ENCODE peak calls at places on chromosomes 2 and 18, in ten cellular contexts. One of them, this sample, is unnamed.

GRCh38 chr2:12709207-12709522 is 7.6 kb upstream of the TRIB2 start:
- DNase-seq in stimulated activated CD8-positive, alpha-beta memory T cell treated with anti-CD3 and anti-CD28 coated beads, Interleukin-4, amount 100 ng/mL, for 1 hour: no peak
- DNase-seq in activated T-cell treated with anti-CD3 and anti-CD28 coated beads for 1 hour: no peak
- DNase-seq in germinal center: peak
- DNase-seq in G401: no peak
- DNase-seq in B cell: no peak
- DNase-seq in GM12865: peak
- DNase-seq in C1 segment of cervical spinal cord: no peak
- DNase-seq in NCI-H524: no peak
- DNase-seq in iris pigment epithelial cell: no peak
- DNase-seq in this sample: no peak

GRCh38 chr2:65383571-65384488 is 48.6 kb downstream of the SPRED2 start:
- DNase-seq in C1 segment of cervical spinal cord: no peak
- DNase-seq in germinal center: no peak
- DNase-seq in iris pigment epithelial cell: no peak
- DNase-seq in activated T-cell treated with anti-CD3 and anti-CD28 coated beads for 1 hour: no peak
- DNase-seq in B cell: no peak
- DNase-seq in G401: peak
- DNase-seq in GM12865: no peak
- DNase-seq in stimulated activated CD8-positive, alpha-beta memory T cell treated with anti-CD3 and anti-CD28 coated beads, Interleukin-4, amount 100 ng/mL, for 1 hour: no peak
- DNase-seq in NCI-H524: no peak
- DNase-seq in this sample: no peak

GRCh38 chr18:7870855-7871254 is 303.7 kb downstream of the PTPRM start:
- DNase-seq in iris pigment epithelial cell: peak
- DNase-seq in NCI-H524: no peak
- DNase-seq in stimulated activated CD8-positive, alpha-beta memory T cell treated with anti-CD3 and anti-CD28 coated beads, Interleukin-4, amount 100 ng/mL, for 1 hour: no peak
- DNase-seq in G401: no peak
- DNase-seq in germinal center: no peak
- DNase-seq in C1 segment of cervical spinal cord: no peak
- DNase-seq in B cell: no peak
- DNase-seq in activated T-cell treated with anti-CD3 and anti-CD28 coated beads for 1 hour: no peak
- DNase-seq in GM12865: no peak
- DNase-seq in this sample: no peak

GRCh38 chr18:11948852-11949523 is 32.3 kb upstream of the IMPA2 start:
- DNase-seq in NCI-H524: no peak
- DNase-seq in C1 segment of cervical spinal cord: no peak
- DNase-seq in GM12865: no peak
- DNase-seq in stimulated activated CD8-positive, alpha-beta memory T cell treated with anti-CD3 and anti-CD28 coated beads, Interleukin-4, amount 100 ng/mL, for 1 hour: no peak
- DNase-seq in activated T-cell treated with anti-CD3 and anti-CD28 coated beads for 1 hour: no peak
- DNase-seq in germinal center: no peak
- DNase-seq in B cell: no peak
- DNase-seq in iris pigment epithelial cell: peak
- DNase-seq in G401: no peak
- DNase-seq in this sample: no peak

GRCh38 chr2:174593041-174593440 is 4.6 kb downstream of the WIPF1 start:
- DNase-seq in C1 segment of cervical spinal cord: no peak
- DNase-seq in G401: no peak
- DNase-seq in stimulated activated CD8-positive, alpha-beta memory T cell treated with anti-CD3 and anti-CD28 coated beads, Interleukin-4, amount 100 ng/mL, for 1 hour: no peak
- DNase-seq in B cell: no peak
- DNase-seq in GM12865: no peak
- DNase-seq in iris pigment epithelial cell: no peak
- DNase-seq in germinal center: no peak
- DNase-seq in activated T-cell treated with anti-CD3 and anti-CD28 coated beads for 1 hour: no peak
- DNase-seq in NCI-H524: no peak
- DNase-seq in this sample: no peak

GRCh38 chr2:64637000-64637628 is 16.6 kb downstream of the SERTAD2 start:
- DNase-seq in B cell: peak
- DNase-seq in NCI-H524: no peak
- DNase-seq in iris pigment epithelial cell: no peak
- DNase-seq in C1 segment of cervical spinal cord: no peak
- DNase-seq in activated T-cell treated with anti-CD3 and anti-CD28 coated beads for 1 hour: no peak
- DNase-seq in germinal center: peak
- DNase-seq in G401: no peak
- DNase-seq in GM12865: peak
- DNase-seq in stimulated activated CD8-positive, alpha-beta memory T cell treated with anti-CD3 and anti-CD28 coated beads, Interleukin-4, amount 100 ng/mL, for 1 hour: no peak
- DNase-seq in this sample: no peak

GRCh38 chr2:123514808-123515207 is 510.3 kb upstream of the CNTNAP5 start:
- DNase-seq in stimulated activated CD8-positive, alpha-beta memory T cell treated with anti-CD3 and anti-CD28 coated beads, Interleukin-4, amount 100 ng/mL, for 1 hour: no peak
- DNase-seq in G401: no peak
- DNase-seq in B cell: no peak
- DNase-seq in germinal center: no peak
- DNase-seq in C1 segment of cervical spinal cord: no peak
- DNase-seq in NCI-H524: no peak
- DNase-seq in GM12865: no peak
- DNase-seq in iris pigment epithelial cell: no peak
- DNase-seq in activated T-cell treated with anti-CD3 and anti-CD28 coated beads for 1 hour: no peak
- DNase-seq in this sample: no peak

GRCh38 chr2:224650815-224651439 is 65.2 kb downstream of the CCDC195 start:
- DNase-seq in G401: peak
- DNase-seq in C1 segment of cervical spinal cord: no peak
- DNase-seq in germinal center: peak
- DNase-seq in B cell: peak
- DNase-seq in GM12865: peak
- DNase-seq in stimulated activated CD8-positive, alpha-beta memory T cell treated with anti-CD3 and anti-CD28 coated beads, Interleukin-4, amount 100 ng/mL, for 1 hour: no peak
- DNase-seq in iris pigment epithelial cell: peak
- DNase-seq in activated T-cell treated with anti-CD3 and anti-CD28 coated beads for 1 hour: no peak
- DNase-seq in NCI-H524: peak
- DNase-seq in this sample: no peak

GRCh38 chr18:34522627-34523026 is 187.5 kb upstream of the DTNA start:
- DNase-seq in activated T-cell treated with anti-CD3 and anti-CD28 coated beads for 1 hour: no peak
- DNase-seq in iris pigment epithelial cell: no peak
- DNase-seq in GM12865: no peak
- DNase-seq in germinal center: no peak
- DNase-seq in B cell: no peak
- DNase-seq in NCI-H524: peak
- DNase-seq in C1 segment of cervical spinal cord: peak
- DNase-seq in G401: peak
- DNase-seq in stimulated activated CD8-positive, alpha-beta memory T cell treated with anti-CD3 and anti-CD28 coated beads, Interleukin-4, amount 100 ng/mL, for 1 hour: no peak
- DNase-seq in this sample: no peak

GRCh38 chr18:79937103-79937860 is 14.2 kb downstream of the SLC66A2 start:
- DNase-seq in NCI-H524: no peak
- DNase-seq in germinal center: no peak
- DNase-seq in GM12865: no peak
- DNase-seq in B cell: peak
- DNase-seq in stimulated activated CD8-positive, alpha-beta memory T cell treated with anti-CD3 and anti-CD28 coated beads, Interleukin-4, amount 100 ng/mL, for 1 hour: no peak
- DNase-seq in C1 segment of cervical spinal cord: no peak
- DNase-seq in activated T-cell treated with anti-CD3 and anti-CD28 coated beads for 1 hour: no peak
- DNase-seq in iris pigment epithelial cell: no peak
- DNase-seq in G401: no peak
- DNase-seq in this sample: no peak

GRCh38 chr2:234218261-234219180 is 168.0 kb downstream of the SPP2 start:
- DNase-seq in G401: no peak
- DNase-seq in C1 segment of cervical spinal cord: no peak
- DNase-seq in stimulated activated CD8-positive, alpha-beta memory T cell treated with anti-CD3 and anti-CD28 coated beads, Interleukin-4, amount 100 ng/mL, for 1 hour: no peak
- DNase-seq in GM12865: no peak
- DNase-seq in germinal center: no peak
- DNase-seq in B cell: no peak
- DNase-seq in iris pigment epithelial cell: no peak
- DNase-seq in activated T-cell treated with anti-CD3 and anti-CD28 coated beads for 1 hour: no peak
- DNase-seq in NCI-H524: peak
- DNase-seq in this sample: no peak

GRCh38 chr2:101622633-101623521 is 74.6 kb upstream of the MAP4K4 start:
- DNase-seq in GM12865: peak
- DNase-seq in B cell: peak
- DNase-seq in stimulated activated CD8-positive, alpha-beta memory T cell treated with anti-CD3 and anti-CD28 coated beads, Interleukin-4, amount 100 ng/mL, for 1 hour: no peak
- DNase-seq in C1 segment of cervical spinal cord: no peak
- DNase-seq in activated T-cell treated with anti-CD3 and anti-CD28 coated beads for 1 hour: no peak
- DNase-seq in NCI-H524: no peak
- DNase-seq in germinal center: peak
- DNase-seq in G401: no peak
- DNase-seq in iris pigment epithelial cell: no peak
- DNase-seq in this sample: peak

GRCh38 chr2:236130349-236130998 is 37.7 kb downstream of the GBX2 start:
- DNase-seq in C1 segment of cervical spinal cord: no peak
- DNase-seq in B cell: no peak
- DNase-seq in germinal center: no peak
- DNase-seq in G401: no peak
- DNase-seq in stimulated activated CD8-positive, alpha-beta memory T cell treated with anti-CD3 and anti-CD28 coated beads, Interleukin-4, amount 100 ng/mL, for 1 hour: no peak
- DNase-seq in activated T-cell treated with anti-CD3 and anti-CD28 coated beads for 1 hour: no peak
- DNase-seq in GM12865: no peak
- DNase-seq in NCI-H524: peak
- DNase-seq in iris pigment epithelial cell: no peak
- DNase-seq in this sample: no peak

GRCh38 chr2:85318222-85319182 is 9.3 kb downstream of the TGOLN2 start:
- DNase-seq in G401: no peak
- DNase-seq in NCI-H524: no peak
- DNase-seq in stimulated activated CD8-positive, alpha-beta memory T cell treated with anti-CD3 and anti-CD28 coated beads, Interleukin-4, amount 100 ng/mL, for 1 hour: no peak
- DNase-seq in activated T-cell treated with anti-CD3 and anti-CD28 coated beads for 1 hour: no peak
- DNase-seq in iris pigment epithelial cell: peak
- DNase-seq in C1 segment of cervical spinal cord: no peak
- DNase-seq in germinal center: no peak
- DNase-seq in GM12865: peak
- DNase-seq in B cell: no peak
- DNase-seq in this sample: no peak

GRCh38 chr2:59428940-59429339 is 1124.5 kb downstream of the BCL11A start:
- DNase-seq in NCI-H524: no peak
- DNase-seq in germinal center: no peak
- DNase-seq in B cell: no peak
- DNase-seq in G401: no peak
- DNase-seq in activated T-cell treated with anti-CD3 and anti-CD28 coated beads for 1 hour: no peak
- DNase-seq in stimulated activated CD8-positive, alpha-beta memory T cell treated with anti-CD3 and anti-CD28 coated beads, Interleukin-4, amount 100 ng/mL, for 1 hour: no peak
- DNase-seq in GM12865: no peak
- DNase-seq in iris pigment epithelial cell: no peak
- DNase-seq in C1 segment of cervical spinal cord: no peak
- DNase-seq in this sample: no peak

GRCh38 chr2:175766880-175767279 is 235.2 kb downstream of the LNPK start:
- DNase-seq in germinal center: no peak
- DNase-seq in stimulated activated CD8-positive, alpha-beta memory T cell treated with anti-CD3 and anti-CD28 coated beads, Interleukin-4, amount 100 ng/mL, for 1 hour: no peak
- DNase-seq in NCI-H524: no peak
- DNase-seq in C1 segment of cervical spinal cord: no peak
- DNase-seq in GM12865: no peak
- DNase-seq in iris pigment epithelial cell: peak
- DNase-seq in G401: no peak
- DNase-seq in activated T-cell treated with anti-CD3 and anti-CD28 coated beads for 1 hour: no peak
- DNase-seq in B cell: no peak
- DNase-seq in this sample: no peak

GRCh38 chr2:111633643-111634042 is 250.3 kb downstream of the ANAPC1 start:
- DNase-seq in G401: no peak
- DNase-seq in GM12865: no peak
- DNase-seq in C1 segment of cervical spinal cord: no peak
- DNase-seq in B cell: no peak
- DNase-seq in stimulated activated CD8-positive, alpha-beta memory T cell treated with anti-CD3 and anti-CD28 coated beads, Interleukin-4, amount 100 ng/mL, for 1 hour: no peak
- DNase-seq in activated T-cell treated with anti-CD3 and anti-CD28 coated beads for 1 hour: no peak
- DNase-seq in germinal center: no peak
- DNase-seq in NCI-H524: no peak
- DNase-seq in iris pigment epithelial cell: no peak
- DNase-seq in this sample: no peak

GRCh38 chr2:159131882-159132281 is 154.6 kb downstream of the WDSUB1 start:
- DNase-seq in GM12865: no peak
- DNase-seq in iris pigment epithelial cell: peak
- DNase-seq in stimulated activated CD8-positive, alpha-beta memory T cell treated with anti-CD3 and anti-CD28 coated beads, Interleukin-4, amount 100 ng/mL, for 1 hour: no peak
- DNase-seq in C1 segment of cervical spinal cord: no peak
- DNase-seq in G401: no peak
- DNase-seq in germinal center: no peak
- DNase-seq in NCI-H524: no peak
- DNase-seq in B cell: no peak
- DNase-seq in activated T-cell treated with anti-CD3 and anti-CD28 coated beads for 1 hour: no peak
- DNase-seq in this sample: no peak

GRCh38 chr18:61825386-61825785 is 67.4 kb downstream of the RNF152 start:
- DNase-seq in NCI-H524: no peak
- DNase-seq in germinal center: no peak
- DNase-seq in C1 segment of cervical spinal cord: no peak
- DNase-seq in activated T-cell treated with anti-CD3 and anti-CD28 coated beads for 1 hour: no peak
- DNase-seq in stimulated activated CD8-positive, alpha-beta memory T cell treated with anti-CD3 and anti-CD28 coated beads, Interleukin-4, amount 100 ng/mL, for 1 hour: no peak
- DNase-seq in B cell: no peak
- DNase-seq in G401: no peak
- DNase-seq in GM12865: no peak
- DNase-seq in iris pigment epithelial cell: peak
- DNase-seq in this sample: no peak

GRCh38 chr2:179020156-179020750 is 29.7 kb downstream of the CCDC141 start:
- DNase-seq in NCI-H524: peak
- DNase-seq in C1 segment of cervical spinal cord: no peak
- DNase-seq in germinal center: peak
- DNase-seq in activated T-cell treated with anti-CD3 and anti-CD28 coated beads for 1 hour: peak
- DNase-seq in iris pigment epithelial cell: peak
- DNase-seq in G401: no peak
- DNase-seq in GM12865: peak
- DNase-seq in B cell: peak
- DNase-seq in stimulated activated CD8-positive, alpha-beta memory T cell treated with anti-CD3 and anti-CD28 coated beads, Interleukin-4, amount 100 ng/mL, for 1 hour: no peak
- DNase-seq in this sample: no peak

GRCh38 chr2:172270278-172271079 is 156.9 kb upstream of the ITGA6 start:
- DNase-seq in GM12865: no peak
- DNase-seq in B cell: no peak
- DNase-seq in iris pigment epithelial cell: no peak
- DNase-seq in germinal center: no peak
- DNase-seq in stimulated activated CD8-positive, alpha-beta memory T cell treated with anti-CD3 and anti-CD28 coated beads, Interleukin-4, amount 100 ng/mL, for 1 hour: no peak
- DNase-seq in NCI-H524: no peak
- DNase-seq in C1 segment of cervical spinal cord: no peak
- DNase-seq in activated T-cell treated with anti-CD3 and anti-CD28 coated beads for 1 hour: peak
- DNase-seq in G401: no peak
- DNase-seq in this sample: no peak

GRCh38 chr2:70371753-70372152 is 69.9 kb upstream of the FAM136A start:
- DNase-seq in germinal center: no peak
- DNase-seq in G401: no peak
- DNase-seq in NCI-H524: no peak
- DNase-seq in C1 segment of cervical spinal cord: no peak
- DNase-seq in GM12865: no peak
- DNase-seq in B cell: no peak
- DNase-seq in activated T-cell treated with anti-CD3 and anti-CD28 coated beads for 1 hour: no peak
- DNase-seq in iris pigment epithelial cell: peak
- DNase-seq in stimulated activated CD8-positive, alpha-beta memory T cell treated with anti-CD3 and anti-CD28 coated beads, Interleukin-4, amount 100 ng/mL, for 1 hour: no peak
- DNase-seq in this sample: no peak

GRCh38 chr2:55917713-55918390 is 5.7 kb downstream of the EFEMP1 start:
- DNase-seq in NCI-H524: no peak
- DNase-seq in iris pigment epithelial cell: no peak
- DNase-seq in C1 segment of cervical spinal cord: no peak
- DNase-seq in stimulated activated CD8-positive, alpha-beta memory T cell treated with anti-CD3 and anti-CD28 coated beads, Interleukin-4, amount 100 ng/mL, for 1 hour: no peak
- DNase-seq in B cell: no peak
- DNase-seq in G401: no peak
- DNase-seq in germinal center: no peak
- DNase-seq in activated T-cell treated with anti-CD3 and anti-CD28 coated beads for 1 hour: no peak
- DNase-seq in GM12865: no peak
- DNase-seq in this sample: no peak

GRCh38 chr2:207248702-207249355 is 83.1 kb upstream of the KLF7 start:
- DNase-seq in G401: no peak
- DNase-seq in iris pigment epithelial cell: peak
- DNase-seq in activated T-cell treated with anti-CD3 and anti-CD28 coated beads for 1 hour: no peak
- DNase-seq in stimulated activated CD8-positive, alpha-beta memory T cell treated with anti-CD3 and anti-CD28 coated beads, Interleukin-4, amount 100 ng/mL, for 1 hour: no peak
- DNase-seq in GM12865: no peak
- DNase-seq in germinal center: no peak
- DNase-seq in B cell: no peak
- DNase-seq in NCI-H524: no peak
- DNase-seq in C1 segment of cervical spinal cord: no peak
- DNase-seq in this sample: no peak

GRCh38 chr2:240632291-240632670 is 7.0 kb downstream of the GPR35 start:
- DNase-seq in germinal center: no peak
- DNase-seq in activated T-cell treated with anti-CD3 and anti-CD28 coated beads for 1 hour: no peak
- DNase-seq in G401: no peak
- DNase-seq in stimulated activated CD8-positive, alpha-beta memory T cell treated with anti-CD3 and anti-CD28 coated beads, Interleukin-4, amount 100 ng/mL, for 1 hour: no peak
- DNase-seq in C1 segment of cervical spinal cord: no peak
- DNase-seq in B cell: no peak
- DNase-seq in iris pigment epithelial cell: no peak
- DNase-seq in GM12865: no peak
- DNase-seq in NCI-H524: no peak
- DNase-seq in this sample: no peak

GRCh38 chr2:50449306-50449705 is 582.6 kb downstream of the NRXN1 start:
- DNase-seq in GM12865: no peak
- DNase-seq in NCI-H524: no peak
- DNase-seq in C1 segment of cervical spinal cord: no peak
- DNase-seq in iris pigment epithelial cell: peak
- DNase-seq in B cell: no peak
- DNase-seq in activated T-cell treated with anti-CD3 and anti-CD28 coated beads for 1 hour: no peak
- DNase-seq in stimulated activated CD8-positive, alpha-beta memory T cell treated with anti-CD3 and anti-CD28 coated beads, Interleukin-4, amount 100 ng/mL, for 1 hour: no peak
- DNase-seq in G401: peak
- DNase-seq in germinal center: no peak
- DNase-seq in this sample: no peak

GRCh38 chr18:33593261-33593660 is 15.2 kb downstream of the ASXL3 start:
- DNase-seq in iris pigment epithelial cell: no peak
- DNase-seq in G401: no peak
- DNase-seq in germinal center: no peak
- DNase-seq in B cell: no peak
- DNase-seq in stimulated activated CD8-positive, alpha-beta memory T cell treated with anti-CD3 and anti-CD28 coated beads, Interleukin-4, amount 100 ng/mL, for 1 hour: no peak
- DNase-seq in C1 segment of cervical spinal cord: no peak
- DNase-seq in NCI-H524: no peak
- DNase-seq in GM12865: no peak
- DNase-seq in activated T-cell treated with anti-CD3 and anti-CD28 coated beads for 1 hour: no peak
- DNase-seq in this sample: no peak

GRCh38 chr2:1265454-1265853 is 147.8 kb upstream of the TPO start:
- DNase-seq in NCI-H524: no peak
- DNase-seq in B cell: no peak
- DNase-seq in GM12865: no peak
- DNase-seq in activated T-cell treated with anti-CD3 and anti-CD28 coated beads for 1 hour: no peak
- DNase-seq in germinal center: no peak
- DNase-seq in stimulated activated CD8-positive, alpha-beta memory T cell treated with anti-CD3 and anti-CD28 coated beads, Interleukin-4, amount 100 ng/mL, for 1 hour: no peak
- DNase-seq in iris pigment epithelial cell: no peak
- DNase-seq in G401: no peak
- DNase-seq in C1 segment of cervical spinal cord: no peak
- DNase-seq in this sample: no peak